ENCODE peak calls at places on chromosome 2, in five cellular contexts. One of them, this sample, is unnamed.
A peak's percentile ranks its signal among the peaks of the same experiment; 100 is the strongest.

GRCh38 chr2:132267372-132267771 is 105.6 kb upstream of the ANKRD30BL start:
- DNase-seq in transverse colon: no peak
- DNase-seq in tibial nerve: no peak
- DNase-seq in A549: no peak
- DNase-seq in ovary: no peak
- DNase-seq in this sample: no peak

GRCh38 chr2:48107326-48107925 is 201.1 kb upstream of the FBXO11 start:
- DNase-seq in transverse colon: no peak
- DNase-seq in tibial nerve: no peak
- DNase-seq in ovary: no peak
- DNase-seq in A549: peak; percentile 69
- DNase-seq in this sample: no peak

GRCh38 chr2:40760071-40760666 is 308.3 kb upstream of the SLC8A1 start:
- DNase-seq in tibial nerve: no peak
- DNase-seq in transverse colon: peak; percentile 7
- DNase-seq in ovary: no peak
- DNase-seq in A549: peak; percentile 55
- DNase-seq in this sample: peak; percentile 72

GRCh38 chr2:177295479-177295878 is 31.0 kb upstream of the NFE2L2 start:
- DNase-seq in tibial nerve: no peak
- DNase-seq in transverse colon: no peak
- DNase-seq in A549: no peak
- DNase-seq in ovary: no peak
- DNase-seq in this sample: no peak

GRCh38 chr2:136175868-136176267 is 57.9 kb upstream of the CXCR4 start:
- DNase-seq in ovary: no peak
- DNase-seq in transverse colon: no peak
- DNase-seq in tibial nerve: no peak
- DNase-seq in A549: no peak
- DNase-seq in this sample: no peak

GRCh38 chr2:207692206-207693065 is 19.0 kb upstream of the CCNYL1 start:
- DNase-seq in tibial nerve: no peak
- DNase-seq in A549: peak; percentile 74
- DNase-seq in ovary: no peak
- DNase-seq in transverse colon: peak; percentile 58
- DNase-seq in this sample: no peak

GRCh38 chr2:28354920-28355520 is 37.6 kb upstream of the FOSL2 start:
- DNase-seq in transverse colon: no peak
- DNase-seq in A549: no peak
- DNase-seq in ovary: no peak
- DNase-seq in tibial nerve: no peak
- DNase-seq in this sample: peak; percentile 60

GRCh38 chr2:30701782-30702181 is 105.5 kb downstream of the CAPN13 start:
- DNase-seq in tibial nerve: no peak
- DNase-seq in transverse colon: no peak
- DNase-seq in A549: no peak
- DNase-seq in ovary: no peak
- DNase-seq in this sample: no peak

GRCh38 chr2:170207901-170208300 is 30.0 kb downstream of the MYO3B start:
- DNase-seq in tibial nerve: no peak
- DNase-seq in transverse colon: no peak
- DNase-seq in A549: no peak
- DNase-seq in ovary: no peak
- DNase-seq in this sample: no peak

GRCh38 chr2:178767099-178768060 is 39.8 kb downstream of the TTN start:
- DNase-seq in ovary: no peak
- DNase-seq in tibial nerve: no peak
- DNase-seq in A549: no peak
- DNase-seq in transverse colon: no peak
- DNase-seq in this sample: no peak

GRCh38 chr2:9030882-9031645 is 27.6 kb upstream of the MBOAT2 start:
- DNase-seq in ovary: no peak
- DNase-seq in A549: no peak
- DNase-seq in transverse colon: no peak
- DNase-seq in tibial nerve: no peak
- DNase-seq in this sample: no peak

GRCh38 chr2:221337957-221338685 is 234.0 kb downstream of the EPHA4 start:
- DNase-seq in tibial nerve: no peak
- DNase-seq in A549: no peak
- DNase-seq in ovary: no peak
- DNase-seq in transverse colon: no peak
- DNase-seq in this sample: no peak

GRCh38 chr2:145323512-145323911 is 803.6 kb upstream of the ZEB2 start:
- DNase-seq in transverse colon: no peak
- DNase-seq in A549: no peak
- DNase-seq in ovary: no peak
- DNase-seq in tibial nerve: no peak
- DNase-seq in this sample: no peak

GRCh38 chr2:8229546-8229986 is 452.3 kb upstream of the ID2 start:
- DNase-seq in tibial nerve: peak; percentile 61
- DNase-seq in transverse colon: peak; percentile 41
- DNase-seq in A549: peak; percentile 14
- DNase-seq in ovary: peak; percentile 80
- DNase-seq in this sample: peak; percentile 88

GRCh38 chr2:105798595-105798994 is 53.9 kb downstream of the NCK2 start:
- DNase-seq in transverse colon: no peak
- DNase-seq in A549: no peak
- DNase-seq in ovary: no peak
- DNase-seq in tibial nerve: no peak
- DNase-seq in this sample: no peak

GRCh38 chr2:173119069-173119807 is 43.6 kb downstream of the MAP3K20 start:
- DNase-seq in ovary: peak; percentile 43
- DNase-seq in A549: no peak
- DNase-seq in transverse colon: peak; percentile 22
- DNase-seq in tibial nerve: no peak
- DNase-seq in this sample: peak; percentile 86

GRCh38 chr2:1995086-1995485 is 250.8 kb upstream of the PXDN start:
- DNase-seq in A549: no peak
- DNase-seq in transverse colon: no peak
- DNase-seq in tibial nerve: no peak
- DNase-seq in ovary: no peak
- DNase-seq in this sample: no peak

GRCh38 chr2:101467306-101467705 is 7.6 kb downstream of the RFX8 start:
- DNase-seq in ovary: no peak
- DNase-seq in A549: no peak
- DNase-seq in tibial nerve: no peak
- DNase-seq in transverse colon: no peak
- DNase-seq in this sample: no peak

DNA sequence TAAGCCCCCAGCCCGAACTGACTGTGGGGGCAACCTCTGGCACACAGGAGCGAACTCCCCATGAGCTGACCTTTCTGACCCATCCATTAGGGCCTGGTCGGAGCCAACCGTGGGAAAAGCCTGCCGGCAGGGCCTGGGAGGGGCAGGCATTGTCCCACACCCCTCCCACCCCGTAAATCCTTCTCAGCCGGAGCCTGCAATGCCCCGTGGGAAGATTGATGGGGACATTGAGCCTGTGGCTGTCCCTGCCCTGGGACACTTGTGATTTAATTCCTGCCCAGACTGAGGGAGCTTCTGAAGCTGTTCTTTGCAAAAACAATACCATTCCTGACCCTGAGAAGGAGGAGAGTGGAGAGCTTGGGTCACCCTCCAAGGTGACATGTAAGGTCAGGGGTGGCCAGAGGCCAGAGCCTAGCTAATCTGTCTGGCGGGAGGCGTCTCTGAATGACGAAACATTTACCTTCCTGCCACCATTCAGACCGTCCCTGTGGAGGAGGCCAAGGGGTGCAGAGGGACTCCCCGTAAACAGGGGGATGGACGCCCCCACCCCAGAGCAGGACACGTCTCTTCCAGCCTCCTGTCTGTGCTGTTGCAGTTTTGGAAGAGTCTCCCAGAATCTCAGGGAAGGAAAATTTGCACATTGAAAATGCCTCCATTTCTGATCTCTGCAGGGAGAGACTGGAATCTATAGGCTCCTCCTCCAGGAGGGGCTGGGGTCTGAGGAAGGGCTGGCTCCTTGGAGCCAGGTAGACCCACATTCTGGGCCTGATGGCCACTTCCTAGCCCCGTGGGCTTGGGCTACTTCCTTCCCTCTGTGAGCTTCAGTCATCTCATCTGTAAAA is 51.2 kb upstream of the HS6ST1 start:
- DNase-seq in tibial nerve: no peak
- DNase-seq in ovary: peak; percentile 41
- DNase-seq in A549: no peak
- DNase-seq in transverse colon: no peak
- DNase-seq in this sample: peak; percentile 55
- TF ChIP-seq EP300 in tibial nerve: no peak
- TF ChIP-seq EP300 in ovary: no peak
- TF ChIP-seq EP300 in A549: no peak
- TF ChIP-seq EP300 in transverse colon: no peak
- TF ChIP-seq EP300 in this sample: no peak

DNA sequence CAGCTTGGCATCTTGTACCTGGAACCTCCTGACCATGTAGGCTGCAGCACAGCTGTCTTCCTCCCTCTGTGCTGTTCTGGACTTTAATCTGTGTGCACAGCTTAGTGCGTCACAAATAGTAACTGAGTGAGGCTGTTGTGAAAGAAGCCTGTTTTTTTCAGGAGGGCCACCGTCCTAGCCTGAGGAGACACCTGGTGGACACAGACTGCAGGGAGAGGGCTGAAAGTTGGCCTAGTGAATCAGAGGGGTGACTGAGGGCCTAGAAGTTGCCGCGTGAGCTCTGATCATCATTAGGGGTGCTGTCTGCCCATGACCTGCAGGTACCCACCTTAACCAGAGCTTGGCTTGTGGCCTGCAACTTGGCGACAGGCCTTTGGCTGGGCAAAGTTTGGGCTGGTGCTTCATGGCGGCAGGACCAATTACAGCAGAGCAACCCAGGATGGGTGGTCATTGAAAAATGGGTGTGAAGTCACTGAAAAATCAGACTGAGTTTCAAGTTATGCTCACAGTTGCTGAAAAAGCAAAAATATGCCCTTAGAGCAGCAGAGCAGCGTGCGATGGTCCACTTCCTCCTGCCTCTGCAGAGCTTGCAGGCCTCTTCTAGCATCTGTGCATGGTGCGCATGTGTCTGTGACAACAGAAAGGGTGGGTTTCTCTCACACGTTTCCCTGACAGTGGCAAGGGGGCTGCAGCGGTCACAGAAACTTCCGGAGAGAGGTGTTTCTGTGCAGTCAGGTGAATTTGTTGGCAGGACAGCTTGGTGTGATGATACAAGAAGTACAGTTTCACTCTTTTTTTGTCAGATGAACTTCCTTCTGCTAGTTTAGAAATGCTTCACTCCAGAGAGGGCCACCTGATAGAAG is 9.6 kb downstream of the GDF7 start:
- DNase-seq in A549: peak; percentile 62
- DNase-seq in ovary: no peak
- DNase-seq in tibial nerve: no peak
- DNase-seq in transverse colon: peak; percentile 56
- DNase-seq in this sample: no peak
- TF ChIP-seq POLR2A in A549: no peak
- TF ChIP-seq POLR2A in ovary: no peak
- TF ChIP-seq POLR2A in tibial nerve: no peak
- TF ChIP-seq POLR2A in transverse colon: no peak
- TF ChIP-seq POLR2A in this sample: no peak

GRCh38 chr2:237623428-237624403 is 3.7 kb upstream of the LRRFIP1 start:
- DNase-seq in A549: no peak
- DNase-seq in tibial nerve: no peak
- DNase-seq in ovary: no peak
- DNase-seq in transverse colon: no peak
- DNase-seq in this sample: no peak

GRCh38 chr2:237625777-237626176 is 1.6 kb upstream of the LRRFIP1 start:
- DNase-seq in tibial nerve: no peak
- DNase-seq in A549: no peak
- DNase-seq in transverse colon: no peak
- DNase-seq in ovary: no peak
- DNase-seq in this sample: no peak

GRCh38 chr2:237626813-237627451 is 455 bp upstream of the LRRFIP1 start:
- DNase-seq in A549: no peak
- DNase-seq in ovary: peak; percentile 56
- DNase-seq in tibial nerve: no peak
- DNase-seq in transverse colon: peak; percentile 20
- DNase-seq in this sample: no peak

GRCh38 chr2:237624565-237624964 is 2.8 kb upstream of the LRRFIP1 start:
- DNase-seq in tibial nerve: no peak
- DNase-seq in transverse colon: no peak
- DNase-seq in ovary: no peak
- DNase-seq in A549: no peak
- DNase-seq in this sample: no peak

DNA sequence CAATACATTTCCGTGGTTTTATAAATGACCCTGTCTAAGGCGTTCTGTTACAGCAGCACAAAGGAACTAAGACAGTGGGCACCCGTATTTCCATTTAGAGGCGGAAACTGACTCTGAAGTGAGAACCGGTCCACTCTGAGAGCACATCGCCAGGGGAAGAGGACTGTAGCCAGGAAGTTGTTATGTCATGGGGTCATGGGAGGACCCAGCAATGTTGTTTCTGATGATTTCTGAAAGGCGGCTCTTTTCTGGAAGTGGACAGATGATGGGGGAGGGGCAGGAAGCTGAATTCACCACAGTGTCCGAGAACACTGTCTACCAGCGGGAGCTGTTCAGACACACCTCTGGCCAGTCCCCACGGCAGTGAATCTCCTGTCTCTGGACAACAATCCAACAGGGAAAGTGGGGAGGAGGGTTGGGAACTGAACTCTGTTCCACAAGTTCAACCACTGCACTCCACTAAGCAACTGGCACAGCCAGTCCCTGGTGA is 2.1 kb upstream of the LRRFIP1 start:
- DNase-seq in ovary: no peak
- DNase-seq in transverse colon: peak; percentile 26
- DNase-seq in A549: no peak
- DNase-seq in tibial nerve: no peak
- DNase-seq in this sample: peak; percentile 75
- TF ChIP-seq EP300 in ovary: no peak
- TF ChIP-seq EP300 in transverse colon: no peak
- TF ChIP-seq EP300 in A549: no peak
- TF ChIP-seq EP300 in tibial nerve: peak; percentile 53
- TF ChIP-seq EP300 in this sample: no peak

DNA sequence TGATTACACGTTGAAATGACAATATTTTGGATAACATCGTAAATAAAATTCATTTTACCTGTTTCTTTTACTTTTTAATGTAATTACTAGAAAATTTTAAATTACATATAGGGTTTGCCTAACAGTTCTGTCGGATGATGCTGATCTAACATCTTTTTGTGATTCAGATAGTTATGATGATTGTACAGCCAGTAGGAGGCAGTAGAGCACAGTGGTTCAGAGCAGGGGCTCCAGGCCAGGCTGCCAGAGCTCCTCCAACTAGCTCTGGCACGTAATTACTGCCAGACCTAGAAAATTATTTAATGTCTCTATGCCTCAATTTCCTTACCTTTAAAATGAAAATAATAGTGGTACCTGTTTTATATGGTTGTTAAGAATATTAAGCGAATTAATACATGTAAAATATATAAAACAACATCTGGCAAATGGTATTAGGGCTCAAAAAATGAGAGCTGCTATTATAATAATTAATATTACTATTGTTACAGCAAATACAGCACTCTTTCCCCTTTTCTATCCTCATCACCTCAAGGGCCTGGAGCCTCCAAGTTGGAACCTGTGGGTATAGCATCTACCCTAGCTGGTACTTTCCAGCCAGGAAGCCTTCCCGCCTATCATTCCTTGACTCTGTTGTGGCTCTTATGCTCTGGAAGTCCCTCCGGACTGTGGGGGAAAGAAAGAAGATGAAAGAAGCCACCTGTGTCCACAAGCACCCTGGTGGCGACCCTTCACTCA is 47.7 kb upstream of the PLA2R1 start:
- DNase-seq in ovary: peak; percentile 69
- DNase-seq in A549: peak; percentile 81
- DNase-seq in tibial nerve: peak; percentile 24
- DNase-seq in transverse colon: peak; percentile 64
- DNase-seq in this sample: peak; percentile 81
- TF ChIP-seq POLR2A in ovary: no peak
- TF ChIP-seq POLR2A in A549: no peak
- TF ChIP-seq POLR2A in tibial nerve: no peak
- TF ChIP-seq POLR2A in transverse colon: no peak
- TF ChIP-seq POLR2A in this sample: no peak

GRCh38 chr2:85602476-85603234 is at the start of gene TMEM150A:
- DNase-seq in tibial nerve: peak; percentile 92
- DNase-seq in ovary: peak; percentile 97
- DNase-seq in A549: peak; percentile 88
- DNase-seq in transverse colon: peak; percentile 95
- DNase-seq in this sample: peak; percentile 97
- TF ChIP-seq EP300 in tibial nerve: peak; percentile 85
- TF ChIP-seq EP300 in ovary: no peak
- TF ChIP-seq EP300 in A549: no peak
- TF ChIP-seq EP300 in transverse colon: no peak
- TF ChIP-seq EP300 in this sample: no peak

This sample was measured in sigmoid colon.